ENCODE peak calls at places on chromosomes 6 and 20, in seven cellular contexts. R is naive B cell, N is AG04450, P is small intestine, O is heart left ventricle, Z is activated T-cell treated with anti-CD3 and anti-CD28 coated beads for 1 hour, E is ovary. I is an unnamed sample.

GRCh38 chr20:17721802-17722486 is 22.2 kb downstream of the BANF2 start:
- DNase-seq in Z (no peak), O (no peak), N (no peak), R (no peak), E (no peak), P (peak), I (no peak)

GRCh38 chr20:13183005-13183404 is 38.1 kb upstream of the ISM1 start:
- DNase-seq in Z (no peak), E (no peak), P (no peak), R (no peak), O (no peak), N (no peak), I (no peak)

GRCh38 chr20:51926670-51927305 is 124.5 kb upstream of the SALL4 start:
- DNase-seq in R (no peak), P (peak), O (no peak), N (no peak), Z (no peak), E (no peak), I (no peak)

GRCh38 chr20:44070139-44070900 is 116.7 kb downstream of the JPH2 start:
- DNase-seq in N (no peak), Z (peak), P (no peak), R (peak), E (no peak), O (no peak), I (no peak)

GRCh38 chr20:32447136-32448027 is 89.3 kb downstream of the ASXL1 start:
- DNase-seq in E (no peak), Z (no peak), P (no peak), N (no peak), O (no peak), R (no peak), I (no peak)

GRCh38 chr6:5135783-5136376 is 50.7 kb downstream of the PPP1R3G start:
- DNase-seq in R (no peak), N (no peak), O (no peak), Z (peak), E (no peak), P (peak), I (no peak)

GRCh38 chr20:36162272-36162966 is 7.9 kb downstream of the EPB41L1 start:
- DNase-seq in Z (no peak), N (no peak), R (no peak), E (no peak), O (no peak), P (no peak), I (no peak)

GRCh38 chr6:10451828-10452509 is 37.1 kb upstream of the TFAP2A start:
- DNase-seq in R (no peak), P (no peak), O (no peak), Z (no peak), N (peak), E (no peak), I (no peak)

GRCh38 chr6:74826318-74826717 is 379.5 kb downstream of the COL12A1 start:
- DNase-seq in E (no peak), N (no peak), O (no peak), P (no peak), R (no peak), Z (no peak), I (no peak)

GRCh38 chr6:158514176-158514575 is 45.7 kb upstream of the TMEM181 start:
- DNase-seq in P (no peak), N (no peak), R (no peak), O (no peak), Z (no peak), E (no peak), I (no peak)